ENCODE peak calls at places on chromosome 2, in six cellular contexts. One of them, this sample, is unnamed.

GRCh38 chr2:235692076-235692475 is 198.2 kb downstream of the AGAP1 start:
- DNase-seq in T follicular helper cell: no peak
- DNase-seq in activated gamma-delta T cell treated with Interleukin-2 at 50 U/mL for 16 hours: no peak
- DNase-seq in HTR-8/SVneo: no peak
- DNase-seq in GM23338: no peak
- DNase-seq in fibroblast of the conjunctiva: no peak
- DNase-seq in this sample: no peak

GRCh38 chr2:217434183-217434620 is 568.6 kb downstream of the TNS1 start:
- DNase-seq in T follicular helper cell: no peak
- DNase-seq in activated gamma-delta T cell treated with Interleukin-2 at 50 U/mL for 16 hours: peak; percentile 28
- DNase-seq in HTR-8/SVneo: peak; percentile 92
- DNase-seq in GM23338: peak; percentile 89
- DNase-seq in fibroblast of the conjunctiva: peak; percentile 97
- DNase-seq in this sample: no peak

GRCh38 chr2:119852214-119852613 is 92.5 kb downstream of the PTPN4 start:
- DNase-seq in T follicular helper cell: no peak
- DNase-seq in activated gamma-delta T cell treated with Interleukin-2 at 50 U/mL for 16 hours: no peak
- DNase-seq in HTR-8/SVneo: no peak
- DNase-seq in GM23338: no peak
- DNase-seq in fibroblast of the conjunctiva: no peak
- DNase-seq in this sample: no peak

GRCh38 chr2:203636896-203637818 is 69.3 kb upstream of the CD28 start:
- DNase-seq in T follicular helper cell: no peak
- DNase-seq in activated gamma-delta T cell treated with Interleukin-2 at 50 U/mL for 16 hours: no peak
- DNase-seq in HTR-8/SVneo: no peak
- DNase-seq in GM23338: peak; percentile 8
- DNase-seq in fibroblast of the conjunctiva: no peak
- DNase-seq in this sample: no peak

GRCh38 chr2:114699423-114699944 is 257.0 kb downstream of the DPP10 start:
- DNase-seq in T follicular helper cell: no peak
- DNase-seq in activated gamma-delta T cell treated with Interleukin-2 at 50 U/mL for 16 hours: no peak
- DNase-seq in HTR-8/SVneo: no peak
- DNase-seq in GM23338: no peak
- DNase-seq in fibroblast of the conjunctiva: no peak
- DNase-seq in this sample: no peak

GRCh38 chr2:101474752-101475384 is at the start of gene RFX8:
- DNase-seq in T follicular helper cell: no peak
- DNase-seq in activated gamma-delta T cell treated with Interleukin-2 at 50 U/mL for 16 hours: peak; percentile 37
- DNase-seq in HTR-8/SVneo: no peak
- DNase-seq in GM23338: peak; percentile 51
- DNase-seq in fibroblast of the conjunctiva: peak; percentile 83
- DNase-seq in this sample: no peak

GRCh38 chr2:67581751-67582150 is 184.6 kb downstream of the ETAA1 start:
- DNase-seq in T follicular helper cell: no peak
- DNase-seq in activated gamma-delta T cell treated with Interleukin-2 at 50 U/mL for 16 hours: no peak
- DNase-seq in HTR-8/SVneo: no peak
- DNase-seq in GM23338: peak; percentile 89
- DNase-seq in fibroblast of the conjunctiva: no peak
- DNase-seq in this sample: no peak

GRCh38 chr2:30934071-30934470 is 126.8 kb upstream of the CAPN13 start:
- DNase-seq in T follicular helper cell: no peak
- DNase-seq in activated gamma-delta T cell treated with Interleukin-2 at 50 U/mL for 16 hours: no peak
- DNase-seq in HTR-8/SVneo: no peak
- DNase-seq in GM23338: no peak
- DNase-seq in fibroblast of the conjunctiva: no peak
- DNase-seq in this sample: no peak

GRCh38 chr2:150404147-150404546 is 83.3 kb downstream of the RND3 start:
- DNase-seq in T follicular helper cell: no peak
- DNase-seq in activated gamma-delta T cell treated with Interleukin-2 at 50 U/mL for 16 hours: no peak
- DNase-seq in HTR-8/SVneo: no peak
- DNase-seq in GM23338: no peak
- DNase-seq in fibroblast of the conjunctiva: no peak
- DNase-seq in this sample: no peak

GRCh38 chr2:38163006-38163405 is 87.1 kb upstream of the CYP1B1 start:
- DNase-seq in T follicular helper cell: no peak
- DNase-seq in activated gamma-delta T cell treated with Interleukin-2 at 50 U/mL for 16 hours: no peak
- DNase-seq in HTR-8/SVneo: no peak
- DNase-seq in GM23338: no peak
- DNase-seq in fibroblast of the conjunctiva: no peak
- DNase-seq in this sample: no peak

GRCh38 chr2:213848631-213849030 is 562.2 kb upstream of the VWC2L start:
- DNase-seq in T follicular helper cell: no peak
- DNase-seq in activated gamma-delta T cell treated with Interleukin-2 at 50 U/mL for 16 hours: no peak
- DNase-seq in HTR-8/SVneo: peak; percentile 8
- DNase-seq in GM23338: no peak
- DNase-seq in fibroblast of the conjunctiva: peak; percentile 61
- DNase-seq in this sample: no peak

GRCh38 chr2:157559461-157559860 is 69.2 kb downstream of the ACVR1C start:
- DNase-seq in T follicular helper cell: no peak
- DNase-seq in activated gamma-delta T cell treated with Interleukin-2 at 50 U/mL for 16 hours: no peak
- DNase-seq in HTR-8/SVneo: no peak
- DNase-seq in GM23338: peak; percentile 9
- DNase-seq in fibroblast of the conjunctiva: no peak
- DNase-seq in this sample: no peak

GRCh38 chr2:134594399-134594798 is 124.4 kb downstream of the TMEM163 start:
- DNase-seq in T follicular helper cell: no peak
- DNase-seq in activated gamma-delta T cell treated with Interleukin-2 at 50 U/mL for 16 hours: no peak
- DNase-seq in HTR-8/SVneo: no peak
- DNase-seq in GM23338: no peak
- DNase-seq in fibroblast of the conjunctiva: no peak
- DNase-seq in this sample: no peak

GRCh38 chr2:12169721-12170120 is 423.3 kb downstream of the LPIN1 start:
- DNase-seq in T follicular helper cell: no peak
- DNase-seq in activated gamma-delta T cell treated with Interleukin-2 at 50 U/mL for 16 hours: no peak
- DNase-seq in HTR-8/SVneo: peak; percentile 20
- DNase-seq in GM23338: no peak
- DNase-seq in fibroblast of the conjunctiva: no peak
- DNase-seq in this sample: no peak

GRCh38 chr2:152056418-152056817 is 42.4 kb downstream of the CACNB4 start:
- DNase-seq in T follicular helper cell: no peak
- DNase-seq in activated gamma-delta T cell treated with Interleukin-2 at 50 U/mL for 16 hours: no peak
- DNase-seq in HTR-8/SVneo: no peak
- DNase-seq in GM23338: no peak
- DNase-seq in fibroblast of the conjunctiva: no peak
- DNase-seq in this sample: no peak

GRCh38 chr2:238021327-238021726 is 39.5 kb upstream of the SCLY start:
- DNase-seq in T follicular helper cell: no peak
- DNase-seq in activated gamma-delta T cell treated with Interleukin-2 at 50 U/mL for 16 hours: no peak
- DNase-seq in HTR-8/SVneo: peak; percentile 30
- DNase-seq in GM23338: no peak
- DNase-seq in fibroblast of the conjunctiva: no peak
- DNase-seq in this sample: no peak

GRCh38 chr2:152755029-152755428 is 36.6 kb downstream of the ARL6IP6 start:
- DNase-seq in T follicular helper cell: no peak
- DNase-seq in activated gamma-delta T cell treated with Interleukin-2 at 50 U/mL for 16 hours: no peak
- DNase-seq in HTR-8/SVneo: no peak
- DNase-seq in GM23338: peak; percentile 79
- DNase-seq in fibroblast of the conjunctiva: no peak
- DNase-seq in this sample: peak; percentile 28

GRCh38 chr2:10901160-10901559 is 10.6 kb upstream of the KCNF1 start:
- DNase-seq in T follicular helper cell: no peak
- DNase-seq in activated gamma-delta T cell treated with Interleukin-2 at 50 U/mL for 16 hours: no peak
- DNase-seq in HTR-8/SVneo: peak; percentile 44
- DNase-seq in GM23338: no peak
- DNase-seq in fibroblast of the conjunctiva: no peak
- DNase-seq in this sample: no peak

GRCh38 chr2:173496746-173497145 is 142.1 kb downstream of the CDCA7 start:
- DNase-seq in T follicular helper cell: no peak
- DNase-seq in activated gamma-delta T cell treated with Interleukin-2 at 50 U/mL for 16 hours: no peak
- DNase-seq in HTR-8/SVneo: no peak
- DNase-seq in GM23338: no peak
- DNase-seq in fibroblast of the conjunctiva: peak; percentile 5
- DNase-seq in this sample: no peak

GRCh38 chr2:121866789-121867188 is 111.3 kb downstream of the TSN start:
- DNase-seq in T follicular helper cell: no peak
- DNase-seq in activated gamma-delta T cell treated with Interleukin-2 at 50 U/mL for 16 hours: no peak
- DNase-seq in HTR-8/SVneo: no peak
- DNase-seq in GM23338: no peak
- DNase-seq in fibroblast of the conjunctiva: no peak
- DNase-seq in this sample: no peak

GRCh38 chr2:231684314-231685223 is 23.8 kb upstream of the PTMA start:
- DNase-seq in T follicular helper cell: no peak
- DNase-seq in activated gamma-delta T cell treated with Interleukin-2 at 50 U/mL for 16 hours: no peak
- DNase-seq in HTR-8/SVneo: no peak
- DNase-seq in GM23338: no peak
- DNase-seq in fibroblast of the conjunctiva: no peak
- DNase-seq in this sample: no peak

GRCh38 chr2:191650896-191651773 is 26.8 kb upstream of the NABP1 start:
- DNase-seq in T follicular helper cell: no peak
- DNase-seq in activated gamma-delta T cell treated with Interleukin-2 at 50 U/mL for 16 hours: no peak
- DNase-seq in HTR-8/SVneo: no peak
- DNase-seq in GM23338: no peak
- DNase-seq in fibroblast of the conjunctiva: no peak
- DNase-seq in this sample: no peak

GRCh38 chr2:127622561-127623387 is 23.2 kb upstream of the GPR17 start:
- DNase-seq in T follicular helper cell: no peak
- DNase-seq in activated gamma-delta T cell treated with Interleukin-2 at 50 U/mL for 16 hours: no peak
- DNase-seq in HTR-8/SVneo: no peak
- DNase-seq in GM23338: no peak
- DNase-seq in fibroblast of the conjunctiva: no peak
- DNase-seq in this sample: no peak

GRCh38 chr2:176518823-176519222 is 249.6 kb downstream of the MTX2 start:
- DNase-seq in T follicular helper cell: no peak
- DNase-seq in activated gamma-delta T cell treated with Interleukin-2 at 50 U/mL for 16 hours: no peak
- DNase-seq in HTR-8/SVneo: no peak
- DNase-seq in GM23338: peak; percentile 72
- DNase-seq in fibroblast of the conjunctiva: no peak
- DNase-seq in this sample: no peak

GRCh38 chr2:138267161-138267901 is 234.2 kb upstream of the SPOPL start:
- DNase-seq in T follicular helper cell: no peak
- DNase-seq in activated gamma-delta T cell treated with Interleukin-2 at 50 U/mL for 16 hours: no peak
- DNase-seq in HTR-8/SVneo: peak; percentile 29
- DNase-seq in GM23338: no peak
- DNase-seq in fibroblast of the conjunctiva: peak; percentile 64
- DNase-seq in this sample: no peak